ENCODE peak calls at places on chromosomes 1 and 21, in four cellular contexts. A is renal cortical epithelial cell, X is T-helper 17 cell, S is AG09309. B is an unnamed sample.

GRCh38 chr21:44816761-44817505 is 929 bp downstream of the SUMO3 start:
- DNase-seq in A (no peak), X (no peak), S (no peak), B (no peak)

GRCh38 chr1:159779403-159779851 is 1.3 kb upstream of the DUSP23 start:
- DNase-seq in A (peak), X (no peak), S (no peak), B (no peak)

GRCh38 chr1:111696330-111696729 is 42.9 kb downstream of the INKA2 start:
- DNase-seq in A (no peak), X (no peak), S (no peak), B (no peak)

GRCh38 chr1:156785458-156785857 is 18.1 kb downstream of the PRCC start:
- DNase-seq in A (no peak), X (no peak), S (no peak), B (no peak)

GRCh38 chr1:29372108-29372507 is 135.8 kb downstream of the PTPRU start:
- DNase-seq in A (no peak), X (no peak), S (no peak), B (peak)

GRCh38 chr1:234659538-234659937 is 49.6 kb upstream of the IRF2BP2 start:
- DNase-seq in A (peak), X (no peak), S (no peak), B (no peak)

GRCh38 chr1:119659628-119660027 is 11.6 kb upstream of the ZNF697 start:
- DNase-seq in A (no peak), X (no peak), S (no peak), B (no peak)

GRCh38 chr21:29130234-29130993 is at the start of gene MAP3K7CL:
- DNase-seq in A (peak), X (no peak), S (peak), B (peak)

GRCh38 chr1:61851849-61852692 is 109.8 kb downstream of the PATJ start:
- DNase-seq in A (peak), X (no peak), S (peak), B (no peak)

GRCh38 chr1:230994860-230995259 is 16.0 kb downstream of the ARV1 start:
- DNase-seq in A (peak), X (no peak), S (no peak), B (no peak)

GRCh38 chr21:38760017-38760761 is 45.5 kb upstream of the ETS2 start:
- DNase-seq in A (no peak), X (no peak), S (no peak), B (peak)

GRCh38 chr1:46406881-46407608 is 12.9 kb downstream of the FAAH start:
- DNase-seq in A (no peak), X (no peak), S (no peak), B (no peak)

GRCh38 chr1:206814716-206815341 is 42.5 kb upstream of the IL10 start:
- DNase-seq in A (peak), X (no peak), S (no peak), B (no peak)

GRCh38 chr1:205917466-205918248 is 25.6 kb downstream of the SLC26A9 start:
- DNase-seq in A (peak), X (no peak), S (no peak), B (no peak)

GRCh38 chr1:27253611-27254010 is 19.2 kb downstream of the WDTC1 start:
- DNase-seq in A (no peak), X (no peak), S (no peak), B (no peak)

GRCh38 chr1:109717729-109718128 is 5.7 kb downstream of the GSTM5 start:
- DNase-seq in A (no peak), X (no peak), S (no peak), B (no peak)

GRCh38 chr1:9201421-9202239 is 32.9 kb upstream of the H6PD start:
- DNase-seq in A (peak), X (no peak), S (no peak), B (no peak)

GRCh38 chr1:201215531-201216357 is 25.1 kb downstream of the IGFN1 start:
- DNase-seq in A (no peak), X (no peak), S (no peak), B (no peak)

GRCh38 chr1:66359815-66360214 is 174.1 kb upstream of the SGIP1 start:
- DNase-seq in A (no peak), X (no peak), S (no peak), B (no peak)

GRCh38 chr1:21254335-21254951 is 35.8 kb downstream of the ECE1 start:
- DNase-seq in A (no peak), X (no peak), S (no peak), B (peak)

GRCh38 chr21:23639726-23640125 is 1967.6 kb downstream of the MRPL39 start:
- DNase-seq in A (no peak), X (no peak), S (no peak), B (no peak)

GRCh38 chr1:172154571-172154970 is 265.9 kb upstream of the C1orf105 start:
- DNase-seq in A (peak), X (no peak), S (no peak), B (no peak)

GRCh38 chr1:21573971-21574458 is 64.8 kb downstream of the ALPL start:
- DNase-seq in A (peak), X (no peak), S (no peak), B (no peak)

GRCh38 chr1:200877839-200878551 is 5.2 kb downstream of the GPR25 start:
- DNase-seq in A (no peak), X (peak), S (no peak), B (no peak)

GRCh38 chr21:34613679-34614442 is 1.1 kb downstream of the RCAN1 start:
- DNase-seq in A (peak), X (no peak), S (no peak), B (no peak)

GRCh38 chr21:35265170-35265877 is 216.2 kb upstream of the RUNX1 start:
- DNase-seq in A (peak), X (no peak), S (no peak), B (no peak)

GRCh38 chr1:183215076-183215720 is 29.1 kb downstream of the LAMC2 start:
- DNase-seq in A (no peak), X (no peak), S (no peak), B (no peak)

GRCh38 chr1:18288609-18289219 is 181.1 kb downstream of the IGSF21 start:
- DNase-seq in A (no peak), X (no peak), S (no peak), B (no peak)

GRCh38 chr1:52424238-52424637 is 19.8 kb downstream of the PRPF38A start:
- DNase-seq in A (no peak), X (peak), S (no peak), B (no peak)

GRCh38 chr1:58932820-58933598 is 149.2 kb upstream of the JUN start:
- DNase-seq in A (peak), X (no peak), S (peak), B (no peak)

GRCh38 chr1:160972939-160973338 is 18.3 kb upstream of the ITLN2 start:
- DNase-seq in A (no peak), X (no peak), S (no peak), B (no peak)

GRCh38 chr1:26784023-26784871 is 3.5 kb upstream of the PIGV start:
- DNase-seq in A (peak), X (no peak), S (no peak), B (no peak)

GRCh38 chr21:35239811-35240219 is 190.7 kb upstream of the RUNX1 start:
- DNase-seq in A (peak), X (no peak), S (no peak), B (no peak)

GRCh38 chr1:117120774-117121588 is 568 bp downstream of the TRIM45 start:
- DNase-seq in A (peak), X (no peak), S (no peak), B (no peak)